ENCODE peak calls at places on chromosomes 11 and 22, in ten cellular contexts. U is endodermal cell; X is effector memory CD4-positive, alpha-beta T cell; D is AG10803; K is GM23248; S is caudate nucleus; C is mammary epithelial cell; Z is Panc1; R is stimulated activated CD4-positive, alpha-beta T cell treated with anti-CD3 and anti-CD28 coated beads, Interleukin-15, amount 100 ng/mL, for 1 hour; B is renal cortical epithelial cell. O is an unnamed sample.
A peak's percentile ranks its signal among the peaks of the same experiment; 100 is the strongest.

GRCh38 chr11:2537010-2537695 is 92.3 kb downstream of the KCNQ1 start:
- DNase-seq in B (no peak), S (no peak), X (no peak), K (no peak), Z (no peak), R (no peak), D (no peak), U (peak; percentile 9), C (no peak), O (no peak)

GRCh38 chr22:26546282-26546681 is 34.0 kb upstream of the TFIP11 start:
- DNase-seq in C (no peak), R (no peak), S (no peak), K (no peak), Z (no peak), B (no peak), D (no peak), X (no peak), U (no peak), O (no peak)

GRCh38 chr11:73257342-73258103 is 14.6 kb upstream of the P2RY6 start:
- DNase-seq in C (peak; percentile 84), B (peak; percentile 99), R (no peak), D (peak; percentile 97), Z (no peak), U (peak; percentile 58), K (peak; percentile 97), X (no peak), S (no peak), O (no peak)

GRCh38 chr11:126109941-126110731 is 47.5 kb upstream of the CDON start:
- DNase-seq in Z (no peak), U (no peak), R (no peak), D (peak; percentile 33), S (no peak), X (no peak), C (no peak), K (peak; percentile 89), B (peak; percentile 67), O (no peak)

GRCh38 chr11:70206226-70206785 is 3.2 kb downstream of the FADD start:
- DNase-seq in B (no peak), K (no peak), D (no peak), S (no peak), U (no peak), X (no peak), C (no peak), Z (no peak), R (no peak), O (no peak)

GRCh38 chr11:57349491-57350274 is 11.5 kb downstream of the P2RX3 start:
- DNase-seq in D (peak; percentile 21), Z (no peak), X (peak; percentile 44), U (peak; percentile 94), K (peak; percentile 55), C (no peak), S (peak; percentile 33), B (peak; percentile 30), R (peak; percentile 32), O (peak; percentile 46)

GRCh38 chr11:19232910-19233503 is 7.7 kb downstream of the E2F8 start:
- DNase-seq in C (peak; percentile 91), K (peak; percentile 90), S (no peak), X (no peak), R (no peak), Z (peak; percentile 63), U (no peak), B (peak; percentile 94), D (peak; percentile 74), O (no peak)

GRCh38 chr22:25069758-25070461 is 117.4 kb downstream of the KIAA1671 start:
- DNase-seq in X (no peak), C (no peak), B (no peak), D (no peak), Z (no peak), K (no peak), S (no peak), R (no peak), U (no peak), O (no peak)

GRCh38 chr11:128585498-128586238 is 1.7 kb downstream of the ETS1 start:
- DNase-seq in S (no peak), Z (no peak), B (no peak), X (no peak), U (peak; percentile 74), K (no peak), C (no peak), D (no peak), R (no peak), O (no peak)

GRCh38 chr11:47394322-47395224 is 13.8 kb upstream of the SLC39A13 start:
- DNase-seq in C (no peak), X (peak; percentile 31), R (peak; percentile 31), K (no peak), U (peak; percentile 49), Z (no peak), D (no peak), S (no peak), B (no peak), O (peak; percentile 83)

GRCh38 chr22:37036655-37037377 is 14.7 kb upstream of the KCTD17 start:
- DNase-seq in R (no peak), S (no peak), C (no peak), D (no peak), Z (no peak), K (no peak), X (no peak), B (no peak), U (no peak), O (no peak)

GRCh38 chr11:121757480-121758125 is 304.8 kb upstream of the SORL1-AS1 start:
- DNase-seq in C (peak; percentile 6), D (peak; percentile 8), S (no peak), U (peak; percentile 54), R (no peak), Z (no peak), K (peak; percentile 92), B (no peak), X (no peak), O (no peak)

GRCh38 chr22:20114506-20115475 is 1.1 kb upstream of the RANBP1 start:
- DNase-seq in K (no peak), Z (no peak), D (no peak), B (no peak), U (no peak), R (no peak), S (no peak), C (no peak), X (no peak), O (no peak)

GRCh38 chr11:17063171-17064002 is 14.1 kb downstream of the RPS13 start:
- DNase-seq in K (peak; percentile 63), Z (peak; percentile 28), X (peak; percentile 14), U (peak; percentile 93), D (peak; percentile 35), B (peak; percentile 28), S (peak; percentile 14), C (peak; percentile 28), R (no peak), O (peak; percentile 29)

GRCh38 chr11:69321877-69322350 is 28.0 kb downstream of the MYEOV start:
- DNase-seq in B (peak; percentile 82), U (peak; percentile 27), K (peak; percentile 99), C (peak; percentile 90), S (no peak), D (peak; percentile 92), Z (no peak), R (no peak), X (no peak), O (no peak)

GRCh38 chr11:2797181-2797711 is 88.3 kb downstream of the CDKN1C start:
- DNase-seq in X (no peak), C (peak; percentile 12), B (no peak), U (peak; percentile 45), K (no peak), R (no peak), S (no peak), Z (no peak), D (no peak), O (no peak)

GRCh38 chr11:9858822-9859221 is 194.9 kb downstream of the SWAP70 start:
- DNase-seq in Z (peak; percentile 24), U (peak; percentile 56), S (no peak), B (peak; percentile 22), D (peak; percentile 34), X (no peak), C (no peak), K (peak; percentile 14), R (no peak), O (no peak)

GRCh38 chr22:41237707-41238569 is 2.8 kb downstream of the CHADL start:
- DNase-seq in B (peak; percentile 27), K (peak; percentile 59), C (peak; percentile 67), S (no peak), X (peak; percentile 70), D (peak; percentile 31), R (peak; percentile 68), U (peak; percentile 96), Z (no peak), O (peak; percentile 86)

GRCh38 chr11:77590194-77590591 is 440 bp downstream of the AQP11 start:
- DNase-seq in K (peak; percentile 66), C (no peak), S (peak; percentile 45), U (peak; percentile 80), D (peak; percentile 24), Z (peak; percentile 25), X (no peak), B (peak; percentile 55), R (no peak), O (no peak)

GRCh38 chr22:24427500-24428164 is at the start of gene ADORA2A:
- DNase-seq in C (no peak), K (no peak), U (no peak), D (no peak), X (peak; percentile 81), Z (no peak), R (peak; percentile 64), B (no peak), S (no peak), O (peak; percentile 83)

GRCh38 chr11:3001496-3001895 is 9.4 kb upstream of the NAP1L4 start:
- DNase-seq in X (no peak), C (no peak), K (no peak), S (peak; percentile 64), D (no peak), Z (no peak), U (no peak), R (no peak), B (no peak), O (no peak)

GRCh38 chr11:43802509-43802908 is 78.1 kb upstream of the ALKBH3 start:
- DNase-seq in K (peak; percentile 14), S (no peak), C (no peak), D (no peak), Z (no peak), B (no peak), X (no peak), U (no peak), R (no peak), O (no peak)

GRCh38 chr11:65569164-65569972 is 909 bp upstream of the ZNRD2 start:
- DNase-seq in X (no peak), K (peak; percentile 17), C (no peak), B (no peak), Z (no peak), U (no peak), D (peak; percentile 49), R (no peak), S (no peak), O (no peak)

GRCh38 chr22:29114392-29114791 is 41.6 kb downstream of the KREMEN1 start:
- DNase-seq in C (no peak), R (no peak), D (no peak), U (no peak), K (no peak), B (no peak), S (no peak), Z (no peak), X (no peak), O (no peak)

GRCh38 chr11:43685483-43685882 is 4.9 kb downstream of the HSD17B12 start:
- DNase-seq in X (no peak), Z (no peak), D (no peak), B (no peak), S (no peak), K (peak; percentile 23), U (no peak), C (no peak), R (no peak), O (no peak)

GRCh38 chr11:86632499-86633269 is 39.7 kb downstream of the ME3 start:
- DNase-seq in B (peak; percentile 96), S (no peak), R (no peak), C (peak; percentile 93), K (peak; percentile 99), U (peak; percentile 89), D (peak; percentile 98), Z (peak; percentile 98), X (no peak), O (no peak)